ENCODE peak calls at places on chromosomes 2 and 18, in six cellular contexts. T is effector memory CD8-positive, alpha-beta T cell; S is GM12865; O is T-helper 1 cell; Q is endothelial cell; F is NAMALWA. G is an unnamed sample.

GRCh38 chr18:12657849-12658829 is at the start of gene SPIRE1:
- DNase-seq in T (peak), S (peak), O (peak), Q (peak), F (no peak), G (peak)

GRCh38 chr2:110219496-110220192 is 7.3 kb upstream of the MTLN start:
- DNase-seq in T (no peak), S (no peak), O (no peak), Q (no peak), F (no peak), G (no peak)

GRCh38 chr2:55550368-55551102 is 31.0 kb downstream of the CFAP36 start:
- DNase-seq in T (no peak), S (no peak), O (no peak), Q (no peak), F (no peak), G (no peak)

GRCh38 chr2:146587291-146587713 is 1257.5 kb upstream of the ACVR2A start:
- DNase-seq in T (no peak), S (no peak), O (no peak), Q (no peak), F (no peak), G (no peak)

GRCh38 chr2:222621893-222622292 is 34.0 kb downstream of the FARSB start:
- DNase-seq in T (no peak), S (no peak), O (no peak), Q (no peak), F (no peak), G (no peak)

GRCh38 chr2:240992572-240993291 is 5.7 kb upstream of the SNED1 start:
- DNase-seq in T (no peak), S (no peak), O (no peak), Q (no peak), F (no peak), G (no peak)

GRCh38 chr18:8176105-8176504 is 433.1 kb upstream of the RAB12 start:
- DNase-seq in T (no peak), S (no peak), O (no peak), Q (no peak), F (no peak), G (no peak)

GRCh38 chr2:195480121-195480520 is 176.9 kb upstream of the SLC39A10 start:
- DNase-seq in T (no peak), S (no peak), O (no peak), Q (no peak), F (no peak), G (no peak)

GRCh38 chr2:215697496-215697895 is 261.6 kb upstream of the FN1 start:
- DNase-seq in T (no peak), S (no peak), O (no peak), Q (no peak), F (no peak), G (no peak)

GRCh38 chr2:152925540-152926448 is 207.4 kb downstream of the ARL6IP6 start:
- DNase-seq in T (peak), S (peak), O (no peak), Q (peak), F (peak), G (peak)

GRCh38 chr2:16069933-16070647 is 129.7 kb downstream of the MYCN start:
- DNase-seq in T (no peak), S (no peak), O (no peak), Q (no peak), F (no peak), G (no peak)

GRCh38 chr2:183063083-183063482 is 15.5 kb upstream of the DUSP19 start:
- DNase-seq in T (no peak), S (peak), O (no peak), Q (no peak), F (peak), G (no peak)

GRCh38 chr2:176678571-176678970 is 409.3 kb downstream of the MTX2 start:
- DNase-seq in T (no peak), S (no peak), O (no peak), Q (no peak), F (no peak), G (no peak)

GRCh38 chr2:235551965-235552364 is 58.1 kb downstream of the AGAP1 start:
- DNase-seq in T (no peak), S (peak), O (no peak), Q (peak), F (peak), G (peak)

GRCh38 chr2:119049968-119050657 is 108.1 kb downstream of the MARCO start:
- DNase-seq in T (no peak), S (peak), O (no peak), Q (peak), F (peak), G (peak)

GRCh38 chr2:134866498-134867099 is 28.2 kb downstream of the ACMSD start:
- DNase-seq in T (no peak), S (no peak), O (no peak), Q (no peak), F (no peak), G (no peak)

GRCh38 chr2:118706371-118706770 is 141.1 kb downstream of the EN1 start:
- DNase-seq in T (no peak), S (no peak), O (no peak), Q (no peak), F (no peak), G (no peak)

GRCh38 chr2:4883375-4883774 is 808.8 kb upstream of the SOX11 start:
- DNase-seq in T (no peak), S (no peak), O (no peak), Q (no peak), F (no peak), G (no peak)

GRCh38 chr2:233480490-233481202 is 85.9 kb downstream of the USP40 start:
- DNase-seq in T (no peak), S (no peak), O (no peak), Q (no peak), F (peak), G (no peak)

GRCh38 chr2:205636549-205636948 is 45.8 kb upstream of the NRP2 start:
- DNase-seq in T (no peak), S (no peak), O (no peak), Q (no peak), F (no peak), G (no peak)

GRCh38 chr2:56473524-56473923 is 289.7 kb downstream of the CCDC85A start:
- DNase-seq in T (no peak), S (no peak), O (no peak), Q (no peak), F (no peak), G (no peak)

GRCh38 chr2:112001942-112002341 is 53.1 kb upstream of the TMEM87B start:
- DNase-seq in T (no peak), S (no peak), O (no peak), Q (no peak), F (no peak), G (no peak)

GRCh38 chr2:60948926-60949579 is 67.7 kb downstream of the REL start:
- DNase-seq in T (peak), S (no peak), O (no peak), Q (no peak), F (no peak), G (no peak)

GRCh38 chr18:74611791-74612190 is 14.1 kb downstream of the ZNF407 start:
- DNase-seq in T (no peak), S (no peak), O (no peak), Q (no peak), F (no peak), G (no peak)

GRCh38 chr2:204795156-204795555 is 249.9 kb downstream of the PARD3B start:
- DNase-seq in T (no peak), S (no peak), O (no peak), Q (no peak), F (no peak), G (no peak)

GRCh38 chr18:6406075-6406909 is 8.4 kb downstream of the L3MBTL4 start:
- DNase-seq in T (no peak), S (no peak), O (no peak), Q (no peak), F (no peak), G (no peak)